ENCODE peak calls at places on chromosomes 13 and 19, in four cellular contexts. A, K, I and H are unnamed samples.

GRCh38 chr19:1465191-1466016 is 13.6 kb downstream of the C19orf25 start:
- DNase-seq in A (no peak), K (peak), I (peak), H (peak)

GRCh38 chr19:48632692-48633147 is 4.5 kb downstream of the DBP start:
- DNase-seq in A (no peak), K (peak), I (peak), H (no peak)

GRCh38 chr13:79830426-79830825 is 349.5 kb downstream of the NDFIP2 start:
- DNase-seq in A (no peak), K (no peak), I (no peak), H (no peak)

GRCh38 chr13:74061939-74062595 is 72.1 kb downstream of the KLF12 start:
- DNase-seq in A (no peak), K (no peak), I (peak), H (no peak)

GRCh38 chr13:99980201-99981114 is 1.1 kb upstream of the ZIC2 start:
- DNase-seq in A (peak), K (no peak), I (peak), H (peak)

GRCh38 chr19:10565028-10565566 is 713 bp downstream of the KRI1 start:
- DNase-seq in A (peak), K (no peak), I (peak), H (peak)

GRCh38 chr13:29081036-29081435 is 260.9 kb downstream of the MTUS2 start:
- DNase-seq in A (no peak), K (no peak), I (no peak), H (no peak)

GRCh38 chr13:35157143-35157755 is 215.2 kb downstream of the NBEA start:
- DNase-seq in A (no peak), K (peak), I (peak), H (peak)

GRCh38 chr19:51807111-51807701 is 12.2 kb downstream of the FPR3 start:
- DNase-seq in A (no peak), K (peak), I (no peak), H (no peak)

GRCh38 chr13:40383922-40384321 is 282.5 kb downstream of the FOXO1 start:
- DNase-seq in A (no peak), K (no peak), I (no peak), H (no peak)

GRCh38 chr13:76879211-76879875 is 6.9 kb downstream of the KCTD12 start:
- DNase-seq in A (peak), K (peak), I (peak), H (peak)

GRCh38 chr13:44685641-44686040 is 109.5 kb upstream of the TSC22D1 start:
- DNase-seq in A (no peak), K (peak), I (no peak), H (no peak)

GRCh38 chr13:77833331-77833863 is 85.2 kb downstream of the EDNRB start:
- DNase-seq in A (no peak), K (peak), I (peak), H (no peak)

GRCh38 chr19:2549701-2550191 is 73.8 kb downstream of the GADD45B start:
- DNase-seq in A (no peak), K (no peak), I (peak), H (no peak)

GRCh38 chr13:99829156-99829555 is 142.4 kb downstream of the ZIC5 start:
- DNase-seq in A (no peak), K (no peak), I (no peak), H (no peak)

GRCh38 chr13:46810440-46810839 is 13.5 kb upstream of the ESD start:
- DNase-seq in A (no peak), K (no peak), I (no peak), H (no peak)

GRCh38 chr19:40191836-40192646 is 815 bp downstream of the MAP3K10 start:
- DNase-seq in A (no peak), K (no peak), I (peak), H (peak)

GRCh38 chr13:111908981-111909380 is 158.0 kb upstream of the SOX1 start:
- DNase-seq in A (no peak), K (no peak), I (no peak), H (no peak)

GRCh38 chr13:47126432-47126831 is 229.6 kb upstream of the HTR2A start:
- DNase-seq in A (no peak), K (no peak), I (no peak), H (no peak)

GRCh38 chr19:45471866-45472556 is 4.2 kb downstream of the FOSB start:
- DNase-seq in A (no peak), K (no peak), I (no peak), H (no peak)
- H3K27ac ChIP-seq in A (no peak), K (no peak), I (no peak), H (peak)

GRCh38 chr19:33194527-33194883 is 375 bp downstream of the LRP3 start:
- DNase-seq in A (no peak), K (no peak), I (no peak), H (no peak)

GRCh38 chr19:33193269-33193863 is 764 bp upstream of the LRP3 start:
- DNase-seq in A (no peak), K (no peak), I (no peak), H (no peak)

GRCh38 chr19:33193864-33194362 is at the start of gene LRP3:
- DNase-seq in A (no peak), K (no peak), I (peak), H (no peak)

GRCh38 chr19:33191501-33191900 is 2.6 kb upstream of the LRP3 start:
- DNase-seq in A (no peak), K (no peak), I (no peak), H (no peak)

GRCh38 chr19:33192010-33192409 is 2.1 kb upstream of the LRP3 start:
- DNase-seq in A (no peak), K (no peak), I (no peak), H (no peak)
- TF ChIP-seq CTCF in A (no peak), K (peak), I (peak), H (no peak)

GRCh38 chr19:33299061-33299665 is 3.2 kb downstream of the CEBPA start:
- DNase-seq in A (no peak), K (no peak), I (no peak), H (no peak)
- H3K27ac ChIP-seq in A (no peak), K (peak), I (no peak), H (peak)

DNA sequence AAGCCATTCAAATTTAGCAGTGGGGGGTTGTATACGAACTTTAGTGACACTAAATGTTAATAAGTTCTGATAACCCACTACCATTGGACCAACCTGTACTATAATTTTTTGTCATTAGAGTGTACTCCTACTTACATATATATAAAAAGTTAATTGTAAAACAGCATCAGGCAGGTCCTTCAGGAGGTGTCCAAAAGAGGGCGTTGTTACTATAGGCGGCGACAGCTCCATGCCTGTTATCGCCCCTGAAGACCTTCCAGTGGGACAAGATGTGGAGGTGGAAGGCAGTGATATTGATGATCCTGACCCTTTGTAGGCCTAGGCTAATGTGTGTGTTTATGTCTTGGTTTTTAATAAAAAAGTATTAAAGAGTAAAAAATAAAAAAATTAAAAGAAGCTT is 27.5 kb downstream of the SPRYD7 start:
- DNase-seq in A (no peak), K (no peak), I (no peak), H (no peak)
- TF ChIP-seq CTCF in A (no peak), K (peak), I (no peak), H (no peak)

GRCh38 chr13:51841732-51842131 is 3.2 kb downstream of the TMEM272 start:
- DNase-seq in A (no peak), K (no peak), I (no peak), H (no peak)

GRCh38 chr13:51843529-51843928 is 1.4 kb downstream of the TMEM272 start:
- DNase-seq in A (no peak), K (no peak), I (no peak), H (no peak)

GRCh38 chr13:51845574-51846318 is 769 bp upstream of the TMEM272 start:
- DNase-seq in A (no peak), K (no peak), I (no peak), H (no peak)

GRCh38 chr13:51846756-51847155 is 1.8 kb upstream of the TMEM272 start:
- DNase-seq in A (no peak), K (peak), I (peak), H (no peak)

GRCh38 chr13:51844862-51845573 is at the start of gene TMEM272:
- DNase-seq in A (peak), K (no peak), I (peak), H (peak)
- H3K27ac ChIP-seq in A (no peak), K (no peak), I (no peak), H (no peak)

DNA sequence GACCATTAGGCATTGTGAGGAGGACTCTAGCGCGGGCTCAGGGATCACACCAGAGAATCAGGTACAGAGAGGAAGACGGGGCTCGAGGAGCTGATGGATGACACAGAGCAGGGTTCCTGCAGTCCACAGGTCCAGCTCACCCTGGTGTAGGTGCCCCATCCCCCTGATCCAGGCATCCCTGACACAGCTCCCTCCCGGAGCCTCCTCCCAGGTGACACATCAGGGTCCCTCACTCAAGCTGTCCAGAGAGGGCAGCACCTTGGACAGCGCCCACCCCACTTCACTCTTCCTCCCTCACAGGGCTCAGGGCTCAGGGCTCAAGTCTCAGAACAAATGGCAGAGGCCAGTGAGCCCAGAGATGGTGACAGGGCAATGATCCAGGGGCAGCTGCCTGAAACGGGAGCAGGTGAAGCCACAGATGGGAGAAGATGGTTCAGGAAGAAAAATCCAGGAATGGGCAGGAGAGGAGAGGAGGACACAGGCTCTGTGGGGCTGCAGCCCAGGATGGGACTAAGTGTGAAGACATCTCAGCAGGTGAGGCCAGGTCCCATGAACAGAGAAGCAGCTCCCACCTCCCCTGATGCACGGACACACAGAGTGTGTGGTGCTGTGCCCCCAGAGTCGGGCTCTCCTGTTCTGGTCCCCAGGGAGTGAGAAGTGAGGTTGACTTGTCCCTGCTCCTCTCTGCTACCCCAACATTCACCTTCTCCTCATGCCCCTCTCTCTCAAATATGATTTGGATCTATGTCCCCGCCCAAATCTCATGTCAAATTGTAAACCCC is 2.8 kb upstream of the CEACAM5 start:
- DNase-seq in A (no peak), K (no peak), I (no peak), H (peak)
- TF ChIP-seq CTCF in A (no peak), K (no peak), I (no peak), H (no peak)